ENCODE peak calls at places on chromosomes 4 and X, in seven cellular contexts. N, Y, T, S, Z, G and W are unnamed samples.

GRCh38 chr4:151854731-151855130 is 93.9 kb upstream of the GATB start:
- DNase-seq in N (no peak), Y (no peak), T (no peak), S (no peak), Z (no peak), G (no peak), W (no peak)

GRCh38 chr4:88382621-88383020 is 4.0 kb downstream of the HERC6 start:
- DNase-seq in N (no peak), Y (peak; percentile 46), T (no peak), S (peak; percentile 20), Z (peak; percentile 41), G (no peak), W (no peak)

GRCh38 chr4:40264995-40265909 is 68.4 kb downstream of the RHOH start:
- DNase-seq in N (no peak), Y (no peak), T (no peak), S (no peak), Z (no peak), G (peak; percentile 69), W (no peak)

GRCh38 chr4:150164956-150165355 is 86.7 kb downstream of the DCLK2 start:
- DNase-seq in N (no peak), Y (no peak), T (peak; percentile 8), S (no peak), Z (no peak), G (no peak), W (no peak)

GRCh38 chr4:32161382-32161781 is 1441.2 kb downstream of the PCDH7 start:
- DNase-seq in N (peak; percentile 9), Y (no peak), T (no peak), S (no peak), Z (no peak), G (no peak), W (no peak)

GRCh38 chr4:174549696-174550095 is 27.4 kb upstream of the HPGD start:
- DNase-seq in N (no peak), Y (no peak), T (no peak), S (no peak), Z (no peak), G (no peak), W (no peak)

GRCh38 chr4:185741795-185742194 is 70.2 kb downstream of the SORBS2 start:
- DNase-seq in N (no peak), Y (no peak), T (no peak), S (no peak), Z (no peak), G (no peak), W (no peak)

GRCh38 chrX:9788908-9789307 is 2.7 kb downstream of the SHROOM2 start:
- DNase-seq in N (no peak), Y (no peak), T (no peak), S (no peak), Z (no peak), G (no peak), W (no peak)

GRCh38 chr4:36281384-36282106 is at the start of gene DTHD1:
- DNase-seq in N (peak; percentile 52), Y (no peak), T (no peak), S (no peak), Z (no peak), G (no peak), W (no peak)

GRCh38 chr4:184423003-184423686 is 51.2 kb downstream of the IRF2 start:
- DNase-seq in N (no peak), Y (no peak), T (no peak), S (no peak), Z (no peak), G (no peak), W (no peak)

GRCh38 chr4:5532100-5532499 is 176.3 kb downstream of the EVC2 start:
- DNase-seq in N (no peak), Y (no peak), T (no peak), S (no peak), Z (no peak), G (no peak), W (no peak)

GRCh38 chrX:45699158-45699557 is 498.5 kb upstream of the DIPK2B start:
- DNase-seq in N (no peak), Y (no peak), T (peak; percentile 58), S (no peak), Z (no peak), G (no peak), W (no peak)

GRCh38 chrX:69398881-69399280 is 105.2 kb upstream of the NALF2 start:
- DNase-seq in N (no peak), Y (no peak), T (no peak), S (no peak), Z (no peak), G (no peak), W (no peak)

GRCh38 chr4:38664704-38665401 is 854 bp downstream of the KLF3 start:
- DNase-seq in N (peak; percentile 24), Y (peak; percentile 53), T (peak; percentile 68), S (peak; percentile 43), Z (peak; percentile 59), G (peak; percentile 87), W (no peak)